ENCODE peak calls at places on chromosome 21, in six cellular contexts. N is NCI-H1105; Z is activated CD4-positive, alpha-beta T cell treated with anti-CD3 and anti-CD28 coated beads for 36 hours; S is fibroblast of pulmonary artery; U is activated naive CD8-positive, alpha-beta T cell treated with anti-CD3 and anti-CD28 coated beads, Interleukin-2, amount 50 U/mL, for 24 hours; E is iris pigment epithelial cell. Y is an unnamed sample.
A peak's percentile ranks its signal among the peaks of the same experiment; 100 is the strongest.

GRCh38 chr21:45985471-45986315 is 4.1 kb downstream of the COL6A1 start:
- DNase-seq in N (no peak), Z (peak; percentile 9), S (no peak), U (no peak), E (no peak), Y (no peak)

GRCh38 chr21:26597023-26597422 is 23.9 kb upstream of the CYYR1 start:
- DNase-seq in N (no peak), Z (no peak), S (no peak), U (no peak), E (no peak), Y (no peak)

GRCh38 chr21:31509108-31510017 is 150.1 kb upstream of the SOD1 start:
- DNase-seq in N (no peak), Z (peak; percentile 93), S (peak; percentile 14), U (peak; percentile 82), E (peak; percentile 71), Y (peak; percentile 22)

GRCh38 chr21:26820473-26820872 is 24.7 kb downstream of the ADAMTS1 start:
- DNase-seq in N (no peak), Z (no peak), S (no peak), U (no peak), E (no peak), Y (no peak)

GRCh38 chr21:41726630-41726969 is 40.3 kb downstream of the RIPK4 start:
- DNase-seq in N (no peak), Z (no peak), S (no peak), U (no peak), E (no peak), Y (no peak)

GRCh38 chr21:14567557-14568279 is 21.6 kb upstream of the SAMSN1 start:
- DNase-seq in N (no peak), Z (no peak), S (no peak), U (no peak), E (peak; percentile 18), Y (no peak)

GRCh38 chr21:41677671-41678015 is 89.2 kb downstream of the RIPK4 start:
- DNase-seq in N (peak; percentile 25), Z (no peak), S (no peak), U (no peak), E (peak; percentile 17), Y (peak; percentile 34)

GRCh38 chr21:46023126-46023985 is 41.8 kb downstream of the COL6A1 start:
- DNase-seq in N (no peak), Z (no peak), S (peak; percentile 50), U (no peak), E (no peak), Y (no peak)

Y was measured in RPMI8226.